ENCODE peak calls at places on chromosomes 16 and 17, in six cellular contexts. One of them, this sample, is unnamed.

GRCh38 chr17:73210002-73210678 is 17.3 kb downstream of the COG1 start:
- DNase-seq in fibroblast of pulmonary artery: peak
- DNase-seq in epithelial cell of esophagus: peak
- DNase-seq in endothelial cell of umbilical vein: no peak
- DNase-seq in right lobe of liver: no peak
- DNase-seq in GM20000: no peak
- DNase-seq in this sample: no peak

GRCh38 chr17:951388-952132 is 28.0 kb downstream of the NXN start:
- DNase-seq in endothelial cell of umbilical vein: no peak
- DNase-seq in epithelial cell of esophagus: peak
- DNase-seq in GM20000: no peak
- DNase-seq in fibroblast of pulmonary artery: peak
- DNase-seq in right lobe of liver: no peak
- DNase-seq in this sample: no peak

GRCh38 chr16:53055603-53056527 is 1.1 kb downstream of the CHD9 start:
- DNase-seq in GM20000: no peak
- DNase-seq in epithelial cell of esophagus: peak
- DNase-seq in endothelial cell of umbilical vein: peak
- DNase-seq in fibroblast of pulmonary artery: peak
- DNase-seq in right lobe of liver: no peak
- DNase-seq in this sample: no peak

GRCh38 chr16:49910761-49911160 is 54.8 kb upstream of the ZNF423 start:
- DNase-seq in GM20000: no peak
- DNase-seq in epithelial cell of esophagus: no peak
- DNase-seq in fibroblast of pulmonary artery: no peak
- DNase-seq in endothelial cell of umbilical vein: no peak
- DNase-seq in right lobe of liver: no peak
- DNase-seq in this sample: no peak

GRCh38 chr16:89175280-89176146 is 4.0 kb downstream of the CDH15 start:
- DNase-seq in right lobe of liver: no peak
- DNase-seq in fibroblast of pulmonary artery: no peak
- DNase-seq in GM20000: no peak
- DNase-seq in epithelial cell of esophagus: no peak
- DNase-seq in endothelial cell of umbilical vein: no peak
- DNase-seq in this sample: no peak

GRCh38 chr17:38732376-38733314 is 2.5 kb downstream of the CISD3 start:
- DNase-seq in GM20000: no peak
- DNase-seq in epithelial cell of esophagus: no peak
- DNase-seq in endothelial cell of umbilical vein: no peak
- DNase-seq in fibroblast of pulmonary artery: no peak
- DNase-seq in right lobe of liver: peak
- DNase-seq in this sample: no peak

GRCh38 chr17:64077409-64077808 is 52.5 kb downstream of the ERN1 start:
- DNase-seq in endothelial cell of umbilical vein: no peak
- DNase-seq in GM20000: no peak
- DNase-seq in epithelial cell of esophagus: peak
- DNase-seq in fibroblast of pulmonary artery: no peak
- DNase-seq in right lobe of liver: no peak
- DNase-seq in this sample: no peak

GRCh38 chr16:55901756-55902155 is 26.6 kb upstream of the CES5A start:
- DNase-seq in endothelial cell of umbilical vein: no peak
- DNase-seq in fibroblast of pulmonary artery: no peak
- DNase-seq in GM20000: no peak
- DNase-seq in epithelial cell of esophagus: no peak
- DNase-seq in right lobe of liver: no peak
- DNase-seq in this sample: no peak

GRCh38 chr17:47210105-47210504 is 957 bp downstream of the MYL4 start:
- DNase-seq in fibroblast of pulmonary artery: no peak
- DNase-seq in GM20000: no peak
- DNase-seq in epithelial cell of esophagus: no peak
- DNase-seq in endothelial cell of umbilical vein: no peak
- DNase-seq in right lobe of liver: no peak
- DNase-seq in this sample: no peak

GRCh38 chr17:62692721-62693431 is 65.4 kb downstream of the MRC2 start:
- DNase-seq in endothelial cell of umbilical vein: no peak
- DNase-seq in fibroblast of pulmonary artery: peak
- DNase-seq in epithelial cell of esophagus: no peak
- DNase-seq in GM20000: peak
- DNase-seq in right lobe of liver: no peak
- DNase-seq in this sample: no peak

GRCh38 chr16:83932304-83932703 is 20.7 kb upstream of the OSGIN1 start:
- DNase-seq in right lobe of liver: no peak
- DNase-seq in epithelial cell of esophagus: no peak
- DNase-seq in endothelial cell of umbilical vein: no peak
- DNase-seq in GM20000: no peak
- DNase-seq in fibroblast of pulmonary artery: no peak
- DNase-seq in this sample: no peak
- TF ChIP-seq CTCF in right lobe of liver: no peak
- TF ChIP-seq CTCF in epithelial cell of esophagus: no peak
- TF ChIP-seq CTCF in endothelial cell of umbilical vein: no peak
- TF ChIP-seq CTCF in GM20000: no peak
- TF ChIP-seq CTCF in fibroblast of pulmonary artery: no peak
- TF ChIP-seq CTCF in this sample: no peak

GRCh38 chr16:79261461-79261860 is 339.1 kb downstream of the MAF start:
- DNase-seq in epithelial cell of esophagus: no peak
- DNase-seq in right lobe of liver: peak
- DNase-seq in endothelial cell of umbilical vein: no peak
- DNase-seq in fibroblast of pulmonary artery: no peak
- DNase-seq in GM20000: peak
- DNase-seq in this sample: no peak
- TF ChIP-seq CTCF in epithelial cell of esophagus: no peak
- TF ChIP-seq CTCF in right lobe of liver: peak
- TF ChIP-seq CTCF in endothelial cell of umbilical vein: no peak
- TF ChIP-seq CTCF in fibroblast of pulmonary artery: no peak
- TF ChIP-seq CTCF in GM20000: peak
- TF ChIP-seq CTCF in this sample: peak

GRCh38 chr17:74963656-74964055 is 8.9 kb downstream of the HID1 start:
- DNase-seq in right lobe of liver: no peak
- DNase-seq in endothelial cell of umbilical vein: no peak
- DNase-seq in GM20000: no peak
- DNase-seq in epithelial cell of esophagus: no peak
- DNase-seq in fibroblast of pulmonary artery: no peak
- DNase-seq in this sample: no peak
- TF ChIP-seq CTCF in right lobe of liver: no peak
- TF ChIP-seq CTCF in endothelial cell of umbilical vein: no peak
- TF ChIP-seq CTCF in GM20000: no peak
- TF ChIP-seq CTCF in epithelial cell of esophagus: no peak
- TF ChIP-seq CTCF in fibroblast of pulmonary artery: peak
- TF ChIP-seq CTCF in this sample: no peak

GRCh38 chr16:71484006-71484893 is 4.9 kb downstream of the ZNF19 start:
- DNase-seq in endothelial cell of umbilical vein: peak
- DNase-seq in right lobe of liver: peak
- DNase-seq in fibroblast of pulmonary artery: peak
- DNase-seq in GM20000: peak
- DNase-seq in epithelial cell of esophagus: peak
- DNase-seq in this sample: peak

GRCh38 chr16:71479420-71479819 is 9.7 kb downstream of the ZNF19 start:
- DNase-seq in GM20000: no peak
- DNase-seq in fibroblast of pulmonary artery: peak
- DNase-seq in endothelial cell of umbilical vein: peak
- DNase-seq in right lobe of liver: no peak
- DNase-seq in epithelial cell of esophagus: peak
- DNase-seq in this sample: no peak

DNA sequence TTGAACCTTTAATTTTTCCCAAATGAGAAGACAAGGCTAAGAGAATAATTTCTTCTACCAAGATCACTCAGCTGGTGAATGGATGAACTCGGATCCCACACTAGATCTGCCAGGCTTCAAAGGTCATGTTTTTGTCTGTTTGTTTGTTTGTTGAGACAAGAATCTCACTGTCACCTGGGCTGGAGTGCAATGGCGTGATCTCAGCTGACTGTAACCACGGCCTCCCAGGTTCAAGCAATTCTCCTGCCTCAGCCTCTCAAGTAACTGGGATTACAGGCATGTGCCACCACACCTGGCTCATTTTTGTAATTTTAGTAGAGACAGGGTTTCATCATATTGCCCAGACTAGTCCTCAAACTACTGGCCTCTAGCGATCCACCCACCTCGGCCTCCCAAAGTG is 6.6 kb downstream of the ZNF19 start:
- DNase-seq in endothelial cell of umbilical vein: no peak
- DNase-seq in epithelial cell of esophagus: no peak
- DNase-seq in GM20000: no peak
- DNase-seq in right lobe of liver: no peak
- DNase-seq in fibroblast of pulmonary artery: no peak
- DNase-seq in this sample: no peak
- TF ChIP-seq CTCF in endothelial cell of umbilical vein: no peak
- TF ChIP-seq CTCF in epithelial cell of esophagus: no peak
- TF ChIP-seq CTCF in GM20000: no peak
- TF ChIP-seq CTCF in right lobe of liver: no peak
- TF ChIP-seq CTCF in fibroblast of pulmonary artery: no peak
- TF ChIP-seq CTCF in this sample: no peak

GRCh38 chr17:44354582-44355309 is 8.9 kb downstream of the FAM171A2 start:
- DNase-seq in endothelial cell of umbilical vein: no peak
- DNase-seq in epithelial cell of esophagus: no peak
- DNase-seq in right lobe of liver: peak
- DNase-seq in fibroblast of pulmonary artery: no peak
- DNase-seq in GM20000: peak
- DNase-seq in this sample: peak
- TF ChIP-seq CTCF in endothelial cell of umbilical vein: peak
- TF ChIP-seq CTCF in epithelial cell of esophagus: no peak
- TF ChIP-seq CTCF in right lobe of liver: no peak
- TF ChIP-seq CTCF in fibroblast of pulmonary artery: no peak
- TF ChIP-seq CTCF in GM20000: peak
- TF ChIP-seq CTCF in this sample: peak

GRCh38 chr17:46191332-46192210 is 1.7 kb downstream of the KANSL1 start:
- DNase-seq in epithelial cell of esophagus: peak
- DNase-seq in fibroblast of pulmonary artery: peak
- DNase-seq in GM20000: peak
- DNase-seq in right lobe of liver: no peak
- DNase-seq in endothelial cell of umbilical vein: peak
- DNase-seq in this sample: no peak
- TF ChIP-seq CTCF in epithelial cell of esophagus: no peak
- TF ChIP-seq CTCF in fibroblast of pulmonary artery: no peak
- TF ChIP-seq CTCF in GM20000: no peak
- TF ChIP-seq CTCF in right lobe of liver: no peak
- TF ChIP-seq CTCF in endothelial cell of umbilical vein: no peak
- TF ChIP-seq CTCF in this sample: no peak

This sample was measured in GM13976.